ENCODE peak calls at places on chromosome 2, in eight cellular contexts. I is GM23338; X is Karpas-422; J is colonic mucosa; F is BE2C; T is CD8-positive, alpha-beta T cell; Z is Panc1; D is pancreas. S is an unnamed sample. For H3K27me3 and H3K4me1, the result is how much of the 10 kb centered on the place peaks cover.

GRCh38 chr2:37287966-37288365 is 36.7 kb downstream of the PRKD3 start:
- DNase-seq in D (no peak), I (peak), Z (no peak), T (no peak), J (no peak), X (peak), F (peak), S (no peak)

GRCh38 chr2:117931978-117932377 is 81.9 kb downstream of the CCDC93 start:
- DNase-seq in I (no peak), X (peak), Z (no peak), F (no peak), D (no peak), T (no peak), J (no peak), S (no peak)

GRCh38 chr2:179751184-179751809 is 110.1 kb downstream of the ZNF385B start:
- DNase-seq in J (no peak), F (no peak), X (peak), T (no peak), Z (peak), D (no peak), I (peak), S (peak)

GRCh38 chr2:157698430-157698829 is 69.8 kb upstream of the ACVR1C start:
- DNase-seq in T (no peak), J (no peak), D (no peak), Z (no peak), F (no peak), X (no peak), I (peak), S (no peak)

GRCh38 chr2:66240284-66240683 is 194.6 kb upstream of the MEIS1 start:
- DNase-seq in Z (no peak), D (no peak), X (no peak), T (no peak), I (no peak), F (no peak), J (no peak), S (no peak)

GRCh38 chr2:216665240-216665639 is 30.1 kb downstream of the IGFBP5 start:
- DNase-seq in F (peak), D (peak), J (peak), T (no peak), X (no peak), Z (no peak), I (peak), S (no peak)

GRCh38 chr2:50820176-50820575 is 211.8 kb downstream of the NRXN1 start:
- DNase-seq in T (no peak), X (no peak), J (no peak), I (no peak), F (no peak), D (no peak), Z (no peak), S (no peak)

GRCh38 chr2:224968051-224968450 is 74.2 kb downstream of the DOCK10 start:
- DNase-seq in F (no peak), X (no peak), D (no peak), Z (no peak), I (no peak), T (no peak), J (no peak), S (no peak)

GRCh38 chr2:192029089-192029488 is 165.6 kb downstream of the TMEFF2 start:
- DNase-seq in I (peak), T (no peak), D (no peak), J (no peak), Z (no peak), F (peak), X (peak), S (peak)

GRCh38 chr2:183229386-183229785 is 105.1 kb downstream of the NUP35 start:
- DNase-seq in J (no peak), T (no peak), Z (no peak), F (no peak), D (no peak), I (no peak), X (no peak), S (no peak)

GRCh38 chr2:216205486-216205885 is 96.3 kb downstream of the XRCC5 start:
- DNase-seq in I (no peak), Z (no peak), X (no peak), D (no peak), T (no peak), J (no peak), F (no peak), S (no peak)

GRCh38 chr2:44952143-44952805 is 10.8 kb downstream of the SIX3 start:
- DNase-seq in I (peak), D (no peak), T (no peak), Z (no peak), J (no peak), X (peak), F (no peak), S (no peak)

GRCh38 chr2:44951714-44952113 is 10.2 kb downstream of the SIX3 start:
- DNase-seq in J (no peak), T (no peak), Z (no peak), I (no peak), D (no peak), X (no peak), F (no peak), S (no peak)

GRCh38 chr2:44954306-44954901 is 12.9 kb downstream of the SIX3 start:
- DNase-seq in J (no peak), D (no peak), Z (no peak), T (no peak), I (peak), F (no peak), X (no peak), S (no peak)

GRCh38 chr2:44953686-44953976 is 12.1 kb downstream of the SIX3 start:
- DNase-seq in X (no peak), T (no peak), F (no peak), Z (no peak), D (no peak), J (no peak), I (no peak), S (no peak)

DNA sequence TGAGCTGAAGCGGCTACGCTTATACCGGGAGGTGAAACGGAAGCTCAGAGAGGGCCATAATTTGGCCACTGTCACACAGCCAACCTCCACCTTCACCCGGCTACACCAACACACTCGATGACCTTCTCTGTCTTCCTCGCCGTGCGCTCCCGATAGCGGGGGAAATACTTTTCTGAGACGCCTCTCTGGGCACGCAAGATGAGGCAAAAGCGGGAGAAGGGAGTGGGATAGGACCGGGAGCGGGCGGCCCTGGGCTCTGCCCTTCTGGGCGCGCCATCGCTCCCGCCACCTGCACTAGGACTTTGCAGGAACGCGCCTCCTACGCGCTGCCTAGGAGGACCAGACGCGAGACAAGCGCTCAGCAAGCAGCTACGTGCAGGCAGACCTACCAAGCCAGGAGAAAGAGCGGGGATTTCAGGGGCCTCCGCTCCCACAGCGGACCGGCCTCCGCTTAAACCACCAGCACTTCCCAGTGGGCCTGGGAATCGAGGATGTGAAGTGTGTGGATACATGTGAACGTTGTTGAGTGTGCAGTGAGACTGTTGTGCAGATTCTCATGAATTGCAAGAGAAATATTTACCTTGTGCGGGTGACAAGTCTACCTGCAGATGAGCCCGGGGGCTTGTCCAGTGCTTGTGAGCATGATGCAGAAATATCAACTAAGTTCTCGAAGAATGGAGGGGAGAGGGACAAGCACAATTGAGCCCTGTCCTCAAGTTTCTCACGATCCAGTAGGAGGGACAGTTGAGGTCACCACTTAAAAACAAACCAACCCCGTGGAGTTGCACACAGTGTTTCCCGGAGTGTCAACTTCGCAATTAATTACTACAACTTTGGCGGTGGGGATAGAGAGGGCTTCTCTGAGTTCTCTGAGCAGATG is 11.5 kb downstream of the SIX3 start:
- DNase-seq in X (no peak), I (peak), T (no peak), D (no peak), Z (no peak), J (no peak), F (no peak), S (no peak)
- H3K27me3 ChIP-seq in X (under half), I (half or more), T (under half), D (under half), Z (under half), J (half or more), F (under half), S (under half)

GRCh38 chr2:169656164-169656563 is 38.0 kb downstream of the CFAP210 start:
- DNase-seq in X (no peak), F (no peak), J (no peak), Z (no peak), T (no peak), I (no peak), D (no peak), S (no peak)
- H3K4me3 ChIP-seq in X (no peak), F (no peak), J (no peak), Z (no peak), T (no peak), I (no peak), D (no peak), S (no peak)

GRCh38 chr2:175008009-175008408 is 2.8 kb upstream of the CHN1 start:
- DNase-seq in F (no peak), J (no peak), X (no peak), Z (no peak), T (no peak), D (no peak), I (no peak), S (no peak)
- H3K4me1 ChIP-seq in F (under half), J (under half), X (under half), Z (under half), T (under half), D (under half), I (under half), S (under half)

DNA sequence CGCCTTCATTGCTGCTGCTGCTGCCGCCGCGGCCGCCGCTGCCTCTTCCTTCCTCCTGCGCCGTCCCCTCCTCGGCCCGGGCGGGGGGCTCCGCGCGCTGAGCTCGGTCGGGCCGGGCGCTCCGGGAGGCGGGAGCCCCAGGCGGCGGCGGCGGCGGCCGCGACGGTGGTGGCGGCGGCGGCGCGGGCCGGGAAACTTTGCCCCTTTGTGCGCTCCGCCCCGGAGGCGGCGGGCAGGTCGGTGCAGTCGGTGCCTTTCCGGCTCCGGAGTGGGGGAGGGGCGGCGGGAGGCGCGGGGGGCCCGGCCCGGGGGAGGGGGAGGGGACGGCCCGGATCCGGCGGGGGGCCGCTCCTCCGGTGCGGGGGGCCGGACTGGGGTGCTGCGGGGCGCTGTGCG is 210 bp downstream of the TET3 start:
- DNase-seq in X (peak), I (peak), J (peak), Z (no peak), D (peak), F (peak), T (peak), S (peak)
- H3K27me3 ChIP-seq in X (under half), I (half or more), J (under half), Z (under half), D (under half), F (under half), T (under half), S (under half)

GRCh38 chr2:85578243-85579180 is 1.1 kb downstream of the VAMP8 start:
- DNase-seq in J (peak), X (peak), F (no peak), T (no peak), Z (no peak), I (no peak), D (peak), S (no peak)
- H3K4me3 ChIP-seq in J (peak), X (peak), F (no peak), T (peak), Z (peak), I (peak), D (peak), S (peak)

GRCh38 chr2:226183550-226183949 is 616.1 kb downstream of the IRS1 start:
- DNase-seq in J (no peak), Z (no peak), D (no peak), I (no peak), T (no peak), F (no peak), X (no peak), S (no peak)
- H3K4me1 ChIP-seq in J (under half), Z (under half), D (under half), I (under half), T (under half), F (under half), X (under half), S (under half)

DNA sequence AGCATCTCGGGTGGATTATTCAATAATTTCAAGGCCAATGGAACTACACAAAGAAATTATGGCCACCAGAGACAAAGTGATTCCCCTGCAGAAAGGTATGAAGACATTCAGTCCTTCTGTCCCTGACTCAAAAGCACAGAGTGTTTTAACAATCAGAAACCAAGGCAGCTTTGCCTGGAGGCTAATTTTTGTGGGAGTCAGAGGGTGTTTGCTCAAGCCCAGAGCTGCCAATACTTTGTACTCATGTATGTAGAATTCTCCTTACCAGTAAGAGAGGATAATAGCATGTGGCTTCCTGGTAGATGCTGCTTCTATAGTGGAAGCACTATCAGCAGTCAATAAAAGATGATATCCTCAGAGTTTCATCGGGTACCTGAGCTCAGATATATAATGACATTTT is 178.4 kb downstream of the KCNE4 start:
- DNase-seq in Z (no peak), T (no peak), J (no peak), X (no peak), I (no peak), F (no peak), D (no peak), S (no peak)
- H3K27me3 ChIP-seq in Z (under half), T (under half), J (under half), X (under half), I (under half), F (under half), D (under half), S (under half)

DNA sequence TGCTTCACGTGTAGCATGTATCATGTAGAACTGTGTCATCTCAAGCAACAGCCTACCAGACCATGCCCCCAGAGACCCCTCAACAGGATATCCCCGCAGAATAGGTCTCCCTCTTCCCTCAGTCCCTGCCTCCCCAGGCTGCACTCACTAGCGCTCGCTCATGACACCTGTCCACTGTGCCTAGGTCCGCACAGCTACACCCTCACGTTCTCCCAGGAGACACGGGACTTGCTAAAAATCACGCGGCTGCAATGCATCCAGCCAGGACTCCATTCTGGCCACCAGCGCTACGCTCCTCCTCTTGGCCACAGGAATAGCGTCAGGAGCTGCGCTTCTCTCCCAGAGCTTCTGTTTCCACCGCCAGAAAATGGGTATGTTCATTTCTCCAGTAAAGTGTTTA is 2.5 kb downstream of the PXDN start:
- DNase-seq in F (no peak), I (no peak), D (no peak), T (no peak), X (no peak), J (no peak), Z (no peak), S (no peak)
- H3K4me3 ChIP-seq in F (no peak), I (peak), D (no peak), T (no peak), X (no peak), J (no peak), Z (no peak), S (no peak)

S was measured in Caco-2.